ENCODE peak calls at places on chromosomes 1 and 21, in eight cellular contexts. One of them, this sample, is unnamed.

GRCh38 chr1:31502926-31503511 is 73.3 kb upstream of the TINAGL1 start:
- DNase-seq in lung: no peak
- DNase-seq in CD4-positive, CD25-positive, alpha-beta regulatory T cell: no peak
- DNase-seq in adipocyte: no peak
- DNase-seq in prostate gland: no peak
- DNase-seq in tibial nerve: no peak
- DNase-seq in hepatocyte: no peak
- DNase-seq in lower lobe of right lung: no peak
- DNase-seq in this sample: no peak

GRCh38 chr21:44377201-44377921 is 23.9 kb downstream of the TRPM2 start:
- DNase-seq in prostate gland: no peak
- DNase-seq in adipocyte: no peak
- DNase-seq in lower lobe of right lung: no peak
- DNase-seq in hepatocyte: no peak
- DNase-seq in lung: no peak
- DNase-seq in tibial nerve: no peak
- DNase-seq in CD4-positive, CD25-positive, alpha-beta regulatory T cell: no peak
- DNase-seq in this sample: no peak

GRCh38 chr1:119159096-119159495 is 18.6 kb upstream of the WARS2 start:
- DNase-seq in lung: no peak
- DNase-seq in CD4-positive, CD25-positive, alpha-beta regulatory T cell: no peak
- DNase-seq in adipocyte: peak; percentile 6
- DNase-seq in lower lobe of right lung: no peak
- DNase-seq in prostate gland: no peak
- DNase-seq in tibial nerve: no peak
- DNase-seq in hepatocyte: no peak
- DNase-seq in this sample: no peak

GRCh38 chr1:221272940-221273339 is 393.7 kb downstream of the HLX start:
- DNase-seq in lung: no peak
- DNase-seq in tibial nerve: no peak
- DNase-seq in adipocyte: peak; percentile 9
- DNase-seq in CD4-positive, CD25-positive, alpha-beta regulatory T cell: no peak
- DNase-seq in prostate gland: no peak
- DNase-seq in lower lobe of right lung: no peak
- DNase-seq in hepatocyte: no peak
- DNase-seq in this sample: no peak

GRCh38 chr1:169595764-169596711 is 9.8 kb upstream of the F5 start:
- DNase-seq in prostate gland: no peak
- DNase-seq in CD4-positive, CD25-positive, alpha-beta regulatory T cell: no peak
- DNase-seq in tibial nerve: no peak
- DNase-seq in lung: no peak
- DNase-seq in adipocyte: peak; percentile 24
- DNase-seq in hepatocyte: peak; percentile 74
- DNase-seq in lower lobe of right lung: no peak
- DNase-seq in this sample: no peak

GRCh38 chr1:183989078-183989577 is 48.4 kb downstream of the COLGALT2 start:
- DNase-seq in CD4-positive, CD25-positive, alpha-beta regulatory T cell: no peak
- DNase-seq in lower lobe of right lung: no peak
- DNase-seq in lung: no peak
- DNase-seq in adipocyte: peak; percentile 61
- DNase-seq in prostate gland: no peak
- DNase-seq in hepatocyte: peak; percentile 12
- DNase-seq in tibial nerve: no peak
- DNase-seq in this sample: no peak

GRCh38 chr1:3313579-3313955 is 140.9 kb upstream of the ARHGEF16 start:
- DNase-seq in prostate gland: peak; percentile 81
- DNase-seq in adipocyte: peak; percentile 67
- DNase-seq in hepatocyte: peak; percentile 79
- DNase-seq in CD4-positive, CD25-positive, alpha-beta regulatory T cell: no peak
- DNase-seq in lung: peak; percentile 85
- DNase-seq in lower lobe of right lung: peak; percentile 84
- DNase-seq in tibial nerve: peak; percentile 86
- DNase-seq in this sample: no peak

GRCh38 chr1:12528021-12528852 is 89.8 kb downstream of the DHRS3 start:
- DNase-seq in lung: peak; percentile 92
- DNase-seq in tibial nerve: peak; percentile 82
- DNase-seq in hepatocyte: peak; percentile 84
- DNase-seq in prostate gland: peak; percentile 94
- DNase-seq in lower lobe of right lung: peak; percentile 92
- DNase-seq in CD4-positive, CD25-positive, alpha-beta regulatory T cell: no peak
- DNase-seq in adipocyte: peak; percentile 87
- DNase-seq in this sample: no peak

GRCh38 chr1:157819886-157820285 is at the start of gene FCRL1:
- DNase-seq in tibial nerve: no peak
- DNase-seq in adipocyte: no peak
- DNase-seq in lower lobe of right lung: no peak
- DNase-seq in lung: no peak
- DNase-seq in hepatocyte: no peak
- DNase-seq in prostate gland: no peak
- DNase-seq in CD4-positive, CD25-positive, alpha-beta regulatory T cell: no peak
- DNase-seq in this sample: no peak

GRCh38 chr1:100955322-100955721 is 59.4 kb downstream of the SLC30A7 start:
- DNase-seq in CD4-positive, CD25-positive, alpha-beta regulatory T cell: no peak
- DNase-seq in adipocyte: peak; percentile 94
- DNase-seq in lung: no peak
- DNase-seq in prostate gland: no peak
- DNase-seq in hepatocyte: no peak
- DNase-seq in tibial nerve: no peak
- DNase-seq in lower lobe of right lung: no peak
- DNase-seq in this sample: no peak

GRCh38 chr1:178945763-178946266 is 74.9 kb upstream of the ANGPTL1 start:
- DNase-seq in adipocyte: no peak
- DNase-seq in prostate gland: peak; percentile 33
- DNase-seq in CD4-positive, CD25-positive, alpha-beta regulatory T cell: no peak
- DNase-seq in hepatocyte: no peak
- DNase-seq in lung: no peak
- DNase-seq in tibial nerve: no peak
- DNase-seq in lower lobe of right lung: no peak
- DNase-seq in this sample: no peak

GRCh38 chr1:17156108-17156507 is 36.9 kb upstream of the PADI2 start:
- DNase-seq in hepatocyte: no peak
- DNase-seq in lower lobe of right lung: no peak
- DNase-seq in CD4-positive, CD25-positive, alpha-beta regulatory T cell: no peak
- DNase-seq in lung: no peak
- DNase-seq in prostate gland: no peak
- DNase-seq in adipocyte: no peak
- DNase-seq in tibial nerve: no peak
- DNase-seq in this sample: no peak

GRCh38 chr1:117268926-117269378 is 58.2 kb upstream of the VTCN1 start:
- DNase-seq in lung: peak; percentile 36
- DNase-seq in adipocyte: no peak
- DNase-seq in CD4-positive, CD25-positive, alpha-beta regulatory T cell: no peak
- DNase-seq in lower lobe of right lung: no peak
- DNase-seq in hepatocyte: peak; percentile 37
- DNase-seq in tibial nerve: no peak
- DNase-seq in prostate gland: peak; percentile 64
- DNase-seq in this sample: no peak

GRCh38 chr1:40017951-40018575 is 22.5 kb upstream of the CAP1 start:
- DNase-seq in CD4-positive, CD25-positive, alpha-beta regulatory T cell: no peak
- DNase-seq in lower lobe of right lung: no peak
- DNase-seq in lung: no peak
- DNase-seq in adipocyte: no peak
- DNase-seq in prostate gland: no peak
- DNase-seq in hepatocyte: no peak
- DNase-seq in tibial nerve: no peak
- DNase-seq in this sample: no peak

GRCh38 chr1:212485895-212486590 is 53.3 kb downstream of the NENF start:
- DNase-seq in lower lobe of right lung: peak; percentile 89
- DNase-seq in lung: peak; percentile 50
- DNase-seq in hepatocyte: peak; percentile 87
- DNase-seq in adipocyte: peak; percentile 80
- DNase-seq in tibial nerve: peak; percentile 38
- DNase-seq in prostate gland: no peak
- DNase-seq in CD4-positive, CD25-positive, alpha-beta regulatory T cell: no peak
- DNase-seq in this sample: no peak

GRCh38 chr1:160665330-160666078 is 18.7 kb upstream of the SLAMF1 start:
- DNase-seq in lung: peak; percentile 63
- DNase-seq in hepatocyte: no peak
- DNase-seq in CD4-positive, CD25-positive, alpha-beta regulatory T cell: no peak
- DNase-seq in lower lobe of right lung: peak; percentile 84
- DNase-seq in adipocyte: no peak
- DNase-seq in tibial nerve: peak; percentile 46
- DNase-seq in prostate gland: no peak
- DNase-seq in this sample: no peak

GRCh38 chr1:45687753-45688737 is at the start of gene TMEM69:
- DNase-seq in lung: peak; percentile 83
- DNase-seq in adipocyte: peak; percentile 93
- DNase-seq in tibial nerve: peak; percentile 68
- DNase-seq in lower lobe of right lung: peak; percentile 64
- DNase-seq in hepatocyte: peak; percentile 88
- DNase-seq in prostate gland: peak; percentile 57
- DNase-seq in CD4-positive, CD25-positive, alpha-beta regulatory T cell: peak; percentile 66
- DNase-seq in this sample: peak; percentile 44

GRCh38 chr1:89943846-89944781 is 50.8 kb upstream of the ZNF326 start:
- DNase-seq in CD4-positive, CD25-positive, alpha-beta regulatory T cell: no peak
- DNase-seq in prostate gland: no peak
- DNase-seq in lower lobe of right lung: no peak
- DNase-seq in hepatocyte: no peak
- DNase-seq in tibial nerve: no peak
- DNase-seq in adipocyte: no peak
- DNase-seq in lung: no peak
- DNase-seq in this sample: no peak

GRCh38 chr21:34205811-34206635 is 132.6 kb downstream of the MRPS6 start:
- DNase-seq in lower lobe of right lung: no peak
- DNase-seq in adipocyte: peak; percentile 53
- DNase-seq in prostate gland: no peak
- DNase-seq in tibial nerve: no peak
- DNase-seq in CD4-positive, CD25-positive, alpha-beta regulatory T cell: no peak
- DNase-seq in lung: no peak
- DNase-seq in hepatocyte: no peak
- DNase-seq in this sample: no peak

GRCh38 chr1:12001996-12002493 is 17.3 kb upstream of the MIIP start:
- DNase-seq in CD4-positive, CD25-positive, alpha-beta regulatory T cell: no peak
- DNase-seq in prostate gland: no peak
- DNase-seq in adipocyte: no peak
- DNase-seq in tibial nerve: no peak
- DNase-seq in lung: no peak
- DNase-seq in hepatocyte: no peak
- DNase-seq in lower lobe of right lung: no peak
- DNase-seq in this sample: no peak

GRCh38 chr1:201861448-201861847 is 27.2 kb upstream of the SHISA4 start:
- DNase-seq in tibial nerve: no peak
- DNase-seq in lung: no peak
- DNase-seq in adipocyte: no peak
- DNase-seq in prostate gland: no peak
- DNase-seq in lower lobe of right lung: no peak
- DNase-seq in hepatocyte: no peak
- DNase-seq in CD4-positive, CD25-positive, alpha-beta regulatory T cell: no peak
- DNase-seq in this sample: no peak
- H3K4me3 ChIP-seq in tibial nerve: no peak overlapping the region
- H3K4me3 ChIP-seq in lung: no peak overlapping the region
- H3K4me3 ChIP-seq in adipocyte: no peak overlapping the region
- H3K4me3 ChIP-seq in prostate gland: no peak overlapping the region
- H3K4me3 ChIP-seq in lower lobe of right lung: no peak overlapping the region
- H3K4me3 ChIP-seq in hepatocyte: no peak overlapping the region
- H3K4me3 ChIP-seq in CD4-positive, CD25-positive, alpha-beta regulatory T cell: no peak overlapping the region
- H3K4me3 ChIP-seq in this sample: no peak overlapping the region

GRCh38 chr21:27292229-27292628 is 325.3 kb upstream of the ADAMTS5 start:
- DNase-seq in CD4-positive, CD25-positive, alpha-beta regulatory T cell: no peak
- DNase-seq in adipocyte: no peak
- DNase-seq in tibial nerve: no peak
- DNase-seq in hepatocyte: no peak
- DNase-seq in prostate gland: no peak
- DNase-seq in lung: no peak
- DNase-seq in lower lobe of right lung: no peak
- DNase-seq in this sample: no peak

GRCh38 chr21:27291006-27291405 is 324.1 kb upstream of the ADAMTS5 start:
- DNase-seq in lower lobe of right lung: no peak
- DNase-seq in tibial nerve: no peak
- DNase-seq in adipocyte: peak; percentile 30
- DNase-seq in CD4-positive, CD25-positive, alpha-beta regulatory T cell: no peak
- DNase-seq in prostate gland: no peak
- DNase-seq in hepatocyte: no peak
- DNase-seq in lung: no peak
- DNase-seq in this sample: no peak

GRCh38 chr21:27292851-27293638 is 326.2 kb upstream of the ADAMTS5 start:
- DNase-seq in prostate gland: no peak
- DNase-seq in lower lobe of right lung: no peak
- DNase-seq in tibial nerve: no peak
- DNase-seq in CD4-positive, CD25-positive, alpha-beta regulatory T cell: no peak
- DNase-seq in adipocyte: no peak
- DNase-seq in hepatocyte: no peak
- DNase-seq in lung: no peak
- DNase-seq in this sample: no peak

DNA sequence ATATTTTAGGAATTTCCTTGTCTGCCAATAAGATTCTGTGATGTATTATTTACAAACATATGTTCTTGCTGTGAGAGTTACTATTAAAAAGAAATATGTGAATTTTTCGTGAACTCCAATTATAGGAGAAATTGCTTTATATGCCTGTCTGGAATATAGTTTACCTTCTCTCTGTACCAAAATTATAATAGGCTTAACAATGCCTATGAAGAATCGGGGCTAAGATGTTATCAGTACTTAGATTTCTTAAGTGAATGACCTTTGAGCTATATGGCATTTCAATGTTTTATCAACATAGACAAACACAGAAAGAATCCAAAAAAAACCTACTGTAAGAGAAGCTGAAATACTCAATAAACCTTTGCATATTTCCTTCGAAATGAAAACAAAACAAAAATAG is 323.1 kb upstream of the ADAMTS5 start:
- DNase-seq in lung: no peak
- DNase-seq in prostate gland: no peak
- DNase-seq in lower lobe of right lung: no peak
- DNase-seq in adipocyte: peak; percentile 34
- DNase-seq in hepatocyte: no peak
- DNase-seq in tibial nerve: no peak
- DNase-seq in CD4-positive, CD25-positive, alpha-beta regulatory T cell: no peak
- DNase-seq in this sample: no peak
- H3K4me1 ChIP-seq in lung: no peaks in the 10 kb centered on the region
- H3K4me1 ChIP-seq in prostate gland: no peaks in the 10 kb centered on the region
- H3K4me1 ChIP-seq in lower lobe of right lung: no peaks in the 10 kb centered on the region
- H3K4me1 ChIP-seq in adipocyte: peaks cover 15% of the 10 kb centered on the region
- H3K4me1 ChIP-seq in hepatocyte: peaks cover 11% of the 10 kb centered on the region
- H3K4me1 ChIP-seq in tibial nerve: no peaks in the 10 kb centered on the region
- H3K4me1 ChIP-seq in CD4-positive, CD25-positive, alpha-beta regulatory T cell: no peaks in the 10 kb centered on the region
- H3K4me1 ChIP-seq in this sample: no peaks in the 10 kb centered on the region

GRCh38 chr21:8990326-8991087 is 1530.9 kb upstream of the TPTE start:
- DNase-seq in lower lobe of right lung: no peak
- DNase-seq in hepatocyte: no peak
- DNase-seq in tibial nerve: no peak
- DNase-seq in CD4-positive, CD25-positive, alpha-beta regulatory T cell: no peak
- DNase-seq in lung: no peak
- DNase-seq in adipocyte: no peak
- DNase-seq in prostate gland: no peak
- DNase-seq in this sample: no peak
- H3K9me3 ChIP-seq in lower lobe of right lung: no peaks in the 10 kb centered on the region
- H3K9me3 ChIP-seq in hepatocyte: peaks cover 24% of the 10 kb centered on the region
- H3K9me3 ChIP-seq in tibial nerve: no peaks in the 10 kb centered on the region
- H3K9me3 ChIP-seq in CD4-positive, CD25-positive, alpha-beta regulatory T cell: peaks cover 60% of the 10 kb centered on the region
- H3K9me3 ChIP-seq in lung: no peaks in the 10 kb centered on the region
- H3K9me3 ChIP-seq in adipocyte: no peaks in the 10 kb centered on the region
- H3K9me3 ChIP-seq in prostate gland: no peaks in the 10 kb centered on the region
- H3K9me3 ChIP-seq in this sample: no peaks in the 10 kb centered on the region

DNA sequence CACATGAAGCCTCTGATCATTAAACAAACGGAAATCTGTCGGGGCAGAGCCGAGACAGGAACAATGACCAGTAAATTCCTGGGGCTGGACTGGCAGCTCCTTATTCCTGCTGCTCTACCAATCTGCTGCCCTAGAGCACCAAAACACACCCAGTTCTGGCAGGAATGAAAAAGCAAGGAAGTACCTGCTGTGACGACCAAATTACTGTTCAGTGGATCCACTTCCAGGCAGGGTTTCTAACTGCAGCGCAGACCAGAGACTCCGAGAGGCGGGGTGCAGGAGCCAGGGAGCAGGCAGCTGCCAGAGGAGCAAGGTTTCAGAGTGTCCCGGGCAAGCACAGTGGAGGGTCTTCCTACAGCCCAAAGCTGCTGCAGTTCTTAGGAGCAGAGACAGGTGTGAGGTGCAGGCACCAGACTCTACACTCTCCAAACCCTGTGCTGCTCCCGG is 32.4 kb downstream of the KANK4 start:
- DNase-seq in prostate gland: peak; percentile 16
- DNase-seq in adipocyte: peak; percentile 20
- DNase-seq in hepatocyte: no peak
- DNase-seq in CD4-positive, CD25-positive, alpha-beta regulatory T cell: no peak
- DNase-seq in lower lobe of right lung: no peak
- DNase-seq in tibial nerve: no peak
- DNase-seq in lung: no peak
- DNase-seq in this sample: no peak
- H3K4me3 ChIP-seq in prostate gland: no peak overlapping the region
- H3K4me3 ChIP-seq in adipocyte: no peak overlapping the region
- H3K4me3 ChIP-seq in hepatocyte: no peak overlapping the region
- H3K4me3 ChIP-seq in CD4-positive, CD25-positive, alpha-beta regulatory T cell: no peak overlapping the region
- H3K4me3 ChIP-seq in lower lobe of right lung: no peak overlapping the region
- H3K4me3 ChIP-seq in tibial nerve: no peak overlapping the region
- H3K4me3 ChIP-seq in lung: no peak overlapping the region
- H3K4me3 ChIP-seq in this sample: no peak overlapping the region

This sample was measured in effector memory CD4-positive, alpha-beta T cell.